ENCODE peak calls at places on chromosome 1, in ten cellular contexts. One of them, this sample, is unnamed.

GRCh38 chr1:17108786-17109185 is 10.5 kb downstream of the PADI2 start:
- DNase-seq in HCT116: no peak
- DNase-seq in Panc1: no peak
- DNase-seq in HL-60: no peak
- DNase-seq in GM23338: no peak
- DNase-seq in GM12892: no peak
- DNase-seq in GM12878: no peak
- DNase-seq in stomach: no peak
- DNase-seq in SK-N-SH: no peak
- DNase-seq in GM12891: no peak
- DNase-seq in this sample: no peak

GRCh38 chr1:16387201-16388185 is 20.5 kb downstream of the SZRD1 start:
- DNase-seq in GM23338: no peak
- DNase-seq in stomach: no peak
- DNase-seq in GM12891: no peak
- DNase-seq in SK-N-SH: no peak
- DNase-seq in HCT116: no peak
- DNase-seq in Panc1: no peak
- DNase-seq in GM12892: no peak
- DNase-seq in GM12878: no peak
- DNase-seq in HL-60: no peak
- DNase-seq in this sample: no peak

GRCh38 chr1:203206116-203206687 is 19.7 kb upstream of the CHI3L1 start:
- DNase-seq in SK-N-SH: no peak
- DNase-seq in stomach: no peak
- DNase-seq in HL-60: no peak
- DNase-seq in GM12891: no peak
- DNase-seq in GM12878: no peak
- DNase-seq in Panc1: no peak
- DNase-seq in GM23338: no peak
- DNase-seq in HCT116: no peak
- DNase-seq in GM12892: no peak
- DNase-seq in this sample: no peak

GRCh38 chr1:215877452-215877951 is 310.4 kb downstream of the KCTD3 start:
- DNase-seq in HCT116: no peak
- DNase-seq in GM23338: no peak
- DNase-seq in GM12892: no peak
- DNase-seq in HL-60: no peak
- DNase-seq in Panc1: no peak
- DNase-seq in GM12891: no peak
- DNase-seq in SK-N-SH: no peak
- DNase-seq in stomach: no peak
- DNase-seq in GM12878: no peak
- DNase-seq in this sample: no peak

GRCh38 chr1:187911820-187912219 is 1083.1 kb downstream of the PLA2G4A start:
- DNase-seq in GM12878: no peak
- DNase-seq in Panc1: no peak
- DNase-seq in stomach: no peak
- DNase-seq in HCT116: no peak
- DNase-seq in GM12891: no peak
- DNase-seq in SK-N-SH: no peak
- DNase-seq in GM23338: no peak
- DNase-seq in HL-60: no peak
- DNase-seq in GM12892: no peak
- DNase-seq in this sample: no peak

GRCh38 chr1:117044217-117044616 is 15.9 kb upstream of the TTF2 start:
- DNase-seq in SK-N-SH: no peak
- DNase-seq in HCT116: no peak
- DNase-seq in stomach: no peak
- DNase-seq in HL-60: no peak
- DNase-seq in Panc1: no peak
- DNase-seq in GM12892: no peak
- DNase-seq in GM12878: no peak
- DNase-seq in GM12891: no peak
- DNase-seq in GM23338: no peak
- DNase-seq in this sample: peak; percentile 53

GRCh38 chr1:221035680-221036153 is 156.5 kb downstream of the HLX start:
- DNase-seq in stomach: no peak
- DNase-seq in GM23338: peak; percentile 8
- DNase-seq in SK-N-SH: no peak
- DNase-seq in GM12892: no peak
- DNase-seq in GM12878: no peak
- DNase-seq in Panc1: peak; percentile 55
- DNase-seq in GM12891: no peak
- DNase-seq in HL-60: no peak
- DNase-seq in HCT116: no peak
- DNase-seq in this sample: no peak

GRCh38 chr1:162010175-162010506 is 13.5 kb downstream of the OLFML2B start:
- DNase-seq in SK-N-SH: no peak
- DNase-seq in GM12878: no peak
- DNase-seq in GM23338: no peak
- DNase-seq in stomach: no peak
- DNase-seq in GM12892: no peak
- DNase-seq in HL-60: no peak
- DNase-seq in HCT116: no peak
- DNase-seq in GM12891: no peak
- DNase-seq in Panc1: no peak
- DNase-seq in this sample: no peak

GRCh38 chr1:232543194-232543593 is 86.7 kb downstream of the SIPA1L2 start:
- DNase-seq in stomach: no peak
- DNase-seq in GM23338: no peak
- DNase-seq in GM12891: no peak
- DNase-seq in HCT116: no peak
- DNase-seq in Panc1: no peak
- DNase-seq in GM12892: no peak
- DNase-seq in HL-60: no peak
- DNase-seq in SK-N-SH: no peak
- DNase-seq in GM12878: no peak
- DNase-seq in this sample: no peak

GRCh38 chr1:232538943-232539302 is 91.0 kb downstream of the SIPA1L2 start:
- DNase-seq in Panc1: no peak
- DNase-seq in GM12891: no peak
- DNase-seq in HL-60: no peak
- DNase-seq in SK-N-SH: no peak
- DNase-seq in GM23338: no peak
- DNase-seq in GM12878: no peak
- DNase-seq in stomach: no peak
- DNase-seq in GM12892: no peak
- DNase-seq in HCT116: no peak
- DNase-seq in this sample: no peak

GRCh38 chr1:232538224-232538942 is 91.5 kb downstream of the SIPA1L2 start:
- DNase-seq in stomach: no peak
- DNase-seq in GM12878: no peak
- DNase-seq in Panc1: no peak
- DNase-seq in HCT116: peak; percentile 74
- DNase-seq in GM12892: no peak
- DNase-seq in GM12891: no peak
- DNase-seq in HL-60: no peak
- DNase-seq in GM23338: peak; percentile 79
- DNase-seq in SK-N-SH: no peak
- DNase-seq in this sample: no peak

GRCh38 chr1:232547938-232548484 is 81.9 kb downstream of the SIPA1L2 start:
- DNase-seq in stomach: no peak
- DNase-seq in SK-N-SH: no peak
- DNase-seq in HL-60: no peak
- DNase-seq in GM23338: no peak
- DNase-seq in GM12891: no peak
- DNase-seq in GM12892: no peak
- DNase-seq in HCT116: no peak
- DNase-seq in Panc1: no peak
- DNase-seq in GM12878: no peak
- DNase-seq in this sample: no peak

DNA sequence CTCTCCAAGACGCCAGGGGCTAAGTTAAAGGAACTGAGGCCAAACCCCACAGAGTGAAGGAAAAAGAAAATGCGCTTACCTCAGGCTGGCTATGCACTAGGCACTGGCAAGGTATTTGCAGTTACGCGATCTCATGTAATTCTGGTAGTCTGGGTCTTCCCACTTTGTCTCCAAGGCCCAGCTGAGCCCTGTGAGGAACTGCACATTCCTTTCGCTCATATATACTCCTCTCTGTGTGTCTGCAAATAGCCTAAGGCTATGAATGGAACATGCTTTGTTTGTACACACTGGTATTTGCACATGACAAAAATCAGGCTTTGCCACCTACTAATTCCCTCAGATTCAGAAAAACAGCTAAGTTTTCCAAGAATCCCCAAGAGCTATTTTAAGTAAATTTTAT is 87.3 kb downstream of the SIPA1L2 start:
- DNase-seq in GM23338: no peak
- DNase-seq in HCT116: no peak
- DNase-seq in SK-N-SH: no peak
- DNase-seq in GM12891: no peak
- DNase-seq in HL-60: no peak
- DNase-seq in GM12878: no peak
- DNase-seq in Panc1: no peak
- DNase-seq in GM12892: no peak
- DNase-seq in stomach: no peak
- DNase-seq in this sample: no peak
- TF ChIP-seq POLR2AphosphoS5 in GM23338: no peak
- TF ChIP-seq POLR2AphosphoS5 in HCT116: no peak
- TF ChIP-seq POLR2AphosphoS5 in SK-N-SH: no peak
- TF ChIP-seq POLR2AphosphoS5 in GM12891: no peak
- TF ChIP-seq POLR2AphosphoS5 in HL-60: no peak
- TF ChIP-seq POLR2AphosphoS5 in GM12878: no peak
- TF ChIP-seq POLR2AphosphoS5 in Panc1: no peak
- TF ChIP-seq POLR2AphosphoS5 in GM12892: no peak
- TF ChIP-seq POLR2AphosphoS5 in stomach: no peak
- TF ChIP-seq POLR2AphosphoS5 in this sample: no peak

DNA sequence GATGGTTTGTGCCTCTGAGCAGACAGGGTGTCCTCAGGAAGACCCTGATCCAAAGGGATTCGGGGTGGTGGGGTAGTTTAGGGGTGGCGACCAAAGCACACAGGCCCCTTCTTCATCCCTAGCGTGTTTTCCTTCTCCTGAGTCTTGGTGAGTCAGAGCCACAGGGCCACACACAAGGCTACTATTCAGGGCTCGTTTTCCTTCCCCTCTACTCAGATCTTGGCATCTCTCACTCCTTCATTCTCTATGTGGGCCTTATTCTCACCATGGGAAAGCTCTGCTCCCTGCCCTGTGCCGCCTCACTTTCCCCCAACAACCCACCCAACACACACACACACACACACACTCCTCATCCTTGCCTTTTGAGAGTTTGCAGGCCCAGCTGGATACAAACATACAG is 43.6 kb upstream of the WNT2B start:
- DNase-seq in GM12892: no peak
- DNase-seq in HCT116: no peak
- DNase-seq in stomach: no peak
- DNase-seq in GM12878: no peak
- DNase-seq in GM12891: no peak
- DNase-seq in HL-60: no peak
- DNase-seq in GM23338: no peak
- DNase-seq in SK-N-SH: no peak
- DNase-seq in Panc1: no peak
- DNase-seq in this sample: no peak
- TF ChIP-seq POLR2AphosphoS5 in GM12892: no peak
- TF ChIP-seq POLR2AphosphoS5 in HCT116: no peak
- TF ChIP-seq POLR2AphosphoS5 in stomach: no peak
- TF ChIP-seq POLR2AphosphoS5 in GM12878: no peak
- TF ChIP-seq POLR2AphosphoS5 in GM12891: no peak
- TF ChIP-seq POLR2AphosphoS5 in HL-60: no peak
- TF ChIP-seq POLR2AphosphoS5 in GM23338: no peak
- TF ChIP-seq POLR2AphosphoS5 in SK-N-SH: no peak
- TF ChIP-seq POLR2AphosphoS5 in Panc1: no peak
- TF ChIP-seq POLR2AphosphoS5 in this sample: no peak

GRCh38 chr1:151516031-151516511 is 4.9 kb downstream of the CGN start:
- DNase-seq in stomach: no peak
- DNase-seq in Panc1: no peak
- DNase-seq in GM12878: no peak
- DNase-seq in GM23338: peak; percentile 76
- DNase-seq in SK-N-SH: no peak
- DNase-seq in HL-60: no peak
- DNase-seq in GM12892: no peak
- DNase-seq in GM12891: no peak
- DNase-seq in HCT116: no peak
- DNase-seq in this sample: no peak

GRCh38 chr1:151513626-151514101 is 2.5 kb downstream of the CGN start:
- DNase-seq in HL-60: peak; percentile 15
- DNase-seq in SK-N-SH: peak; percentile 64
- DNase-seq in Panc1: no peak
- DNase-seq in GM12892: no peak
- DNase-seq in GM12878: no peak
- DNase-seq in GM12891: no peak
- DNase-seq in GM23338: peak; percentile 62
- DNase-seq in stomach: peak; percentile 85
- DNase-seq in HCT116: no peak
- DNase-seq in this sample: no peak

GRCh38 chr1:151512801-151513625 is 1.8 kb downstream of the CGN start:
- DNase-seq in GM12878: no peak
- DNase-seq in stomach: peak; percentile 90
- DNase-seq in GM23338: peak; percentile 87
- DNase-seq in GM12892: no peak
- DNase-seq in GM12891: no peak
- DNase-seq in Panc1: no peak
- DNase-seq in HCT116: no peak
- DNase-seq in SK-N-SH: no peak
- DNase-seq in HL-60: no peak
- DNase-seq in this sample: no peak

GRCh38 chr1:151515265-151515664 is 4.1 kb downstream of the CGN start:
- DNase-seq in GM12892: no peak
- DNase-seq in GM12878: no peak
- DNase-seq in HCT116: no peak
- DNase-seq in SK-N-SH: no peak
- DNase-seq in GM12891: no peak
- DNase-seq in HL-60: no peak
- DNase-seq in stomach: no peak
- DNase-seq in GM23338: no peak
- DNase-seq in Panc1: no peak
- DNase-seq in this sample: no peak

DNA sequence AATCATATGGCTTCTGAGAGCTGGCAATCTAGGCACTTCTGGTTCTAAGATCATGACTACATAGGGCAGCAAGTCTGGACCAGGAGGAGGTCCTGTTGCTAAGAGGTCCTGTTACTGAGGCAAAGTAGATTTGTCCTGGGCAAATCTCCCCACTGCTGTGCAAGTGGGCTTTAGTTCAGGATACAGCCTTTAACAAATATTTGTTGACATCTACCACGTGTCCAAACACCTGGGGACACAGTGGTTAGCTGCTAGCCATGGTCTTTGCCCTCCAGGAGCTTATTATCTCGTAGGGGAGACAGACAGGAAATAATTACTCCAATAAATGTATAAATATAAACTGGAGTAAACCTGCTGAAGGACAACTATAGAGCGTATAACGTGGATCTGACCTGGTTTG is 3.2 kb downstream of the CGN start:
- DNase-seq in Panc1: no peak
- DNase-seq in GM12891: no peak
- DNase-seq in GM12892: no peak
- DNase-seq in GM23338: no peak
- DNase-seq in SK-N-SH: no peak
- DNase-seq in HCT116: no peak
- DNase-seq in HL-60: no peak
- DNase-seq in GM12878: no peak
- DNase-seq in stomach: no peak
- DNase-seq in this sample: no peak
- TF ChIP-seq POLR2AphosphoS5 in Panc1: no peak
- TF ChIP-seq POLR2AphosphoS5 in GM12891: no peak
- TF ChIP-seq POLR2AphosphoS5 in GM12892: no peak
- TF ChIP-seq POLR2AphosphoS5 in GM23338: no peak
- TF ChIP-seq POLR2AphosphoS5 in SK-N-SH: no peak
- TF ChIP-seq POLR2AphosphoS5 in HCT116: no peak
- TF ChIP-seq POLR2AphosphoS5 in HL-60: no peak
- TF ChIP-seq POLR2AphosphoS5 in GM12878: no peak
- TF ChIP-seq POLR2AphosphoS5 in stomach: no peak
- TF ChIP-seq POLR2AphosphoS5 in this sample: no peak

GRCh38 chr1:61338899-61339298 is 256.5 kb downstream of the NFIA start:
- DNase-seq in GM23338: no peak
- DNase-seq in GM12892: no peak
- DNase-seq in GM12891: no peak
- DNase-seq in stomach: no peak
- DNase-seq in Panc1: no peak
- DNase-seq in HCT116: no peak
- DNase-seq in SK-N-SH: no peak
- DNase-seq in GM12878: no peak
- DNase-seq in HL-60: no peak
- DNase-seq in this sample: no peak
- TF ChIP-seq POLR2AphosphoS5 in GM23338: no peak
- TF ChIP-seq POLR2AphosphoS5 in GM12892: no peak
- TF ChIP-seq POLR2AphosphoS5 in GM12891: no peak
- TF ChIP-seq POLR2AphosphoS5 in stomach: no peak
- TF ChIP-seq POLR2AphosphoS5 in Panc1: no peak
- TF ChIP-seq POLR2AphosphoS5 in HCT116: no peak
- TF ChIP-seq POLR2AphosphoS5 in SK-N-SH: no peak
- TF ChIP-seq POLR2AphosphoS5 in GM12878: no peak
- TF ChIP-seq POLR2AphosphoS5 in HL-60: no peak
- TF ChIP-seq POLR2AphosphoS5 in this sample: no peak

This sample was measured in esophagus muscularis mucosa.